ENCODE peak calls at places on chromosome 20, in nine cellular contexts. D is head of caudate nucleus; O is NCI-H1436; L is globus pallidus; U is aorta; G is tibial nerve; I is activated CD4-positive, alpha-beta T cell treated with anti-CD3 and anti-CD28 coated beads, Interleukin-2, amount 50 U/mL, for 48 hours; S is stomach; Y is heart left ventricle. F is an unnamed sample.

GRCh38 chr20:23691675-23692074 is 2.8 kb upstream of the CST4 start:
- DNase-seq in D (no peak), O (no peak), L (no peak), U (no peak), G (no peak), I (no peak), S (no peak), Y (no peak), F (no peak)

GRCh38 chr20:9427977-9428607 is 86.3 kb upstream of the LAMP5 start:
- DNase-seq in D (no peak), O (no peak), L (no peak), U (no peak), G (no peak), I (no peak), S (no peak), Y (no peak), F (no peak)

GRCh38 chr20:33709398-33709797 is 10.7 kb downstream of the PXMP4 start:
- DNase-seq in D (no peak), O (no peak), L (no peak), U (no peak), G (no peak), I (no peak), S (no peak), Y (no peak), F (no peak)

GRCh38 chr20:7015257-7015656 is 247.8 kb downstream of the BMP2 start:
- DNase-seq in D (no peak), O (no peak), L (no peak), U (no peak), G (no peak), I (no peak), S (no peak), Y (no peak), F (no peak)

GRCh38 chr20:47790032-47790965 is 5.0 kb upstream of the SULF2 start:
- DNase-seq in D (no peak), O (peak; percentile 21), L (no peak), U (peak; percentile 24), G (no peak), I (no peak), S (no peak), Y (no peak), F (no peak)

GRCh38 chr20:63061051-63061531 is 54.3 kb upstream of the BHLHE23 start:
- DNase-seq in D (no peak), O (no peak), L (no peak), U (peak; percentile 59), G (no peak), I (no peak), S (no peak), Y (no peak), F (peak; percentile 24)

GRCh38 chr20:51624157-51624731 is 81.7 kb upstream of the NFATC2 start:
- DNase-seq in D (peak; percentile 65), O (peak; percentile 2), L (no peak), U (peak; percentile 82), G (peak; percentile 53), I (peak; percentile 81), S (peak; percentile 60), Y (peak; percentile 29), F (peak; percentile 66)

GRCh38 chr20:8062781-8063180 is 43.2 kb upstream of the TMX4 start:
- DNase-seq in D (no peak), O (no peak), L (no peak), U (no peak), G (no peak), I (no peak), S (no peak), Y (no peak), F (no peak)

GRCh38 chr20:34017610-34018009 is 23.9 kb downstream of the RALY start:
- DNase-seq in D (no peak), O (no peak), L (no peak), U (no peak), G (no peak), I (no peak), S (no peak), Y (no peak), F (no peak)

GRCh38 chr20:25059866-25060465 is 2.0 kb upstream of the ACSS1 start:
- DNase-seq in D (no peak), O (no peak), L (no peak), U (no peak), G (no peak), I (no peak), S (peak; percentile 35), Y (no peak), F (no peak)

GRCh38 chr20:47276856-47277541 is 79.5 kb downstream of the ZMYND8 start:
- DNase-seq in D (no peak), O (no peak), L (peak; percentile 38), U (peak; percentile 79), G (peak; percentile 36), I (no peak), S (peak; percentile 39), Y (peak; percentile 66), F (peak; percentile 79)

GRCh38 chr20:61840661-61841455 is 224.8 kb downstream of the TAF4 start:
- DNase-seq in D (no peak), O (no peak), L (no peak), U (peak; percentile 66), G (no peak), I (no peak), S (no peak), Y (no peak), F (no peak)

GRCh38 chr20:49835031-49835430 is 22.4 kb downstream of the SLC9A8 start:
- DNase-seq in D (no peak), O (no peak), L (no peak), U (no peak), G (no peak), I (no peak), S (no peak), Y (no peak), F (no peak)

GRCh38 chr20:21615617-21616080 is 89.8 kb upstream of the PAX1 start:
- DNase-seq in D (peak; percentile 87), O (peak; percentile 74), L (peak; percentile 93), U (peak; percentile 77), G (peak; percentile 59), I (peak; percentile 62), S (peak; percentile 55), Y (peak; percentile 15), F (peak; percentile 50)

GRCh38 chr20:6075428-6076219 is 21.8 kb upstream of the LRRN4 start:
- DNase-seq in D (peak; percentile 36), O (no peak), L (peak; percentile 17), U (no peak), G (no peak), I (no peak), S (no peak), Y (peak; percentile 51), F (peak; percentile 56)

GRCh38 chr20:1302578-1303541 is 26.1 kb downstream of the SDCBP2 start:
- DNase-seq in D (no peak), O (no peak), L (no peak), U (peak; percentile 43), G (no peak), I (no peak), S (no peak), Y (no peak), F (no peak)

GRCh38 chr20:19964289-19965263 is 52.6 kb upstream of the NAA20 start:
- DNase-seq in D (no peak), O (no peak), L (no peak), U (no peak), G (peak; percentile 67), I (no peak), S (peak; percentile 54), Y (no peak), F (peak; percentile 58)